ENCODE peak calls at places on chromosomes 5 and 9, in eight cellular contexts. One of them, this sample, is unnamed.

GRCh38 chr9:113056191-113057106 is at the start of gene ZFP37:
- DNase-seq in activated B cell treated with CpG ODN at 0.5 μM for 24 hours: peak; percentile 59
- DNase-seq in mesenteric fat pad: peak; percentile 95
- DNase-seq in activated CD8-positive, alpha-beta memory T cell treated with anti-CD3 and anti-CD28 coated beads for 24 hours: peak; percentile 89
- DNase-seq in stimulated activated CD4-positive, alpha-beta T cell treated with anti-CD3 and anti-CD28 coated beads, Interleukin-1b, Interleukin-23, amount 100 ng/mL, for 24 hours: peak; percentile 52
- DNase-seq in AG20443: peak; percentile 98
- DNase-seq in skeletal muscle cell: peak; percentile 79
- DNase-seq in SW 1271: no peak
- DNase-seq in this sample: peak; percentile 98

GRCh38 chr9:137350696-137351584 is 48.9 kb upstream of the NRARP start:
- DNase-seq in stimulated activated CD4-positive, alpha-beta T cell treated with anti-CD3 and anti-CD28 coated beads, Interleukin-1b, Interleukin-23, amount 100 ng/mL, for 24 hours: no peak
- DNase-seq in activated CD8-positive, alpha-beta memory T cell treated with anti-CD3 and anti-CD28 coated beads for 24 hours: peak; percentile 51
- DNase-seq in mesenteric fat pad: no peak
- DNase-seq in AG20443: peak; percentile 9
- DNase-seq in SW 1271: no peak
- DNase-seq in skeletal muscle cell: no peak
- DNase-seq in activated B cell treated with CpG ODN at 0.5 μM for 24 hours: no peak
- DNase-seq in this sample: no peak

GRCh38 chr9:1938135-1938534 is 77.0 kb upstream of the SMARCA2 start:
- DNase-seq in activated B cell treated with CpG ODN at 0.5 μM for 24 hours: no peak
- DNase-seq in mesenteric fat pad: no peak
- DNase-seq in stimulated activated CD4-positive, alpha-beta T cell treated with anti-CD3 and anti-CD28 coated beads, Interleukin-1b, Interleukin-23, amount 100 ng/mL, for 24 hours: no peak
- DNase-seq in SW 1271: no peak
- DNase-seq in skeletal muscle cell: no peak
- DNase-seq in AG20443: no peak
- DNase-seq in activated CD8-positive, alpha-beta memory T cell treated with anti-CD3 and anti-CD28 coated beads for 24 hours: no peak
- DNase-seq in this sample: no peak

GRCh38 chr5:26889810-26890209 is 148.6 kb downstream of the CDH9 start:
- DNase-seq in stimulated activated CD4-positive, alpha-beta T cell treated with anti-CD3 and anti-CD28 coated beads, Interleukin-1b, Interleukin-23, amount 100 ng/mL, for 24 hours: no peak
- DNase-seq in SW 1271: no peak
- DNase-seq in AG20443: no peak
- DNase-seq in skeletal muscle cell: no peak
- DNase-seq in activated CD8-positive, alpha-beta memory T cell treated with anti-CD3 and anti-CD28 coated beads for 24 hours: no peak
- DNase-seq in activated B cell treated with CpG ODN at 0.5 μM for 24 hours: no peak
- DNase-seq in mesenteric fat pad: no peak
- DNase-seq in this sample: no peak

GRCh38 chr9:116073826-116074225 is 79.8 kb upstream of the PAPPA start:
- DNase-seq in SW 1271: no peak
- DNase-seq in skeletal muscle cell: peak; percentile 83
- DNase-seq in mesenteric fat pad: no peak
- DNase-seq in activated CD8-positive, alpha-beta memory T cell treated with anti-CD3 and anti-CD28 coated beads for 24 hours: no peak
- DNase-seq in AG20443: peak; percentile 50
- DNase-seq in activated B cell treated with CpG ODN at 0.5 μM for 24 hours: no peak
- DNase-seq in stimulated activated CD4-positive, alpha-beta T cell treated with anti-CD3 and anti-CD28 coated beads, Interleukin-1b, Interleukin-23, amount 100 ng/mL, for 24 hours: no peak
- DNase-seq in this sample: peak; percentile 96

GRCh38 chr5:128062172-128062746 is 21.3 kb upstream of the SLC12A2 start:
- DNase-seq in mesenteric fat pad: no peak
- DNase-seq in AG20443: peak; percentile 60
- DNase-seq in activated B cell treated with CpG ODN at 0.5 μM for 24 hours: no peak
- DNase-seq in activated CD8-positive, alpha-beta memory T cell treated with anti-CD3 and anti-CD28 coated beads for 24 hours: no peak
- DNase-seq in skeletal muscle cell: no peak
- DNase-seq in stimulated activated CD4-positive, alpha-beta T cell treated with anti-CD3 and anti-CD28 coated beads, Interleukin-1b, Interleukin-23, amount 100 ng/mL, for 24 hours: no peak
- DNase-seq in SW 1271: peak; percentile 41
- DNase-seq in this sample: no peak

GRCh38 chr5:31921852-31922305 is 252.2 kb downstream of the GOLPH3 start:
- DNase-seq in stimulated activated CD4-positive, alpha-beta T cell treated with anti-CD3 and anti-CD28 coated beads, Interleukin-1b, Interleukin-23, amount 100 ng/mL, for 24 hours: no peak
- DNase-seq in activated B cell treated with CpG ODN at 0.5 μM for 24 hours: no peak
- DNase-seq in AG20443: no peak
- DNase-seq in SW 1271: no peak
- DNase-seq in mesenteric fat pad: no peak
- DNase-seq in activated CD8-positive, alpha-beta memory T cell treated with anti-CD3 and anti-CD28 coated beads for 24 hours: no peak
- DNase-seq in skeletal muscle cell: peak; percentile 66
- DNase-seq in this sample: peak; percentile 78

GRCh38 chr9:79220666-79221065 is 351.1 kb upstream of the TLE4 start:
- DNase-seq in stimulated activated CD4-positive, alpha-beta T cell treated with anti-CD3 and anti-CD28 coated beads, Interleukin-1b, Interleukin-23, amount 100 ng/mL, for 24 hours: no peak
- DNase-seq in skeletal muscle cell: no peak
- DNase-seq in AG20443: peak; percentile 23
- DNase-seq in activated B cell treated with CpG ODN at 0.5 μM for 24 hours: no peak
- DNase-seq in SW 1271: no peak
- DNase-seq in activated CD8-positive, alpha-beta memory T cell treated with anti-CD3 and anti-CD28 coated beads for 24 hours: no peak
- DNase-seq in mesenteric fat pad: no peak
- DNase-seq in this sample: no peak

GRCh38 chr9:134325096-134325812 is 1.0 kb upstream of the RXRA start:
- DNase-seq in SW 1271: no peak
- DNase-seq in AG20443: peak; percentile 69
- DNase-seq in activated B cell treated with CpG ODN at 0.5 μM for 24 hours: no peak
- DNase-seq in mesenteric fat pad: no peak
- DNase-seq in stimulated activated CD4-positive, alpha-beta T cell treated with anti-CD3 and anti-CD28 coated beads, Interleukin-1b, Interleukin-23, amount 100 ng/mL, for 24 hours: no peak
- DNase-seq in activated CD8-positive, alpha-beta memory T cell treated with anti-CD3 and anti-CD28 coated beads for 24 hours: peak; percentile 71
- DNase-seq in skeletal muscle cell: no peak
- DNase-seq in this sample: peak; percentile 68

GRCh38 chr5:20157089-20157488 is 169.1 kb upstream of the CDH18 start:
- DNase-seq in activated CD8-positive, alpha-beta memory T cell treated with anti-CD3 and anti-CD28 coated beads for 24 hours: no peak
- DNase-seq in stimulated activated CD4-positive, alpha-beta T cell treated with anti-CD3 and anti-CD28 coated beads, Interleukin-1b, Interleukin-23, amount 100 ng/mL, for 24 hours: no peak
- DNase-seq in AG20443: no peak
- DNase-seq in mesenteric fat pad: no peak
- DNase-seq in SW 1271: no peak
- DNase-seq in activated B cell treated with CpG ODN at 0.5 μM for 24 hours: no peak
- DNase-seq in skeletal muscle cell: no peak
- DNase-seq in this sample: no peak

GRCh38 chr9:95264954-95265615 is 52.4 kb downstream of the FANCC start:
- DNase-seq in skeletal muscle cell: no peak
- DNase-seq in activated B cell treated with CpG ODN at 0.5 μM for 24 hours: no peak
- DNase-seq in mesenteric fat pad: no peak
- DNase-seq in AG20443: peak; percentile 40
- DNase-seq in SW 1271: no peak
- DNase-seq in activated CD8-positive, alpha-beta memory T cell treated with anti-CD3 and anti-CD28 coated beads for 24 hours: no peak
- DNase-seq in stimulated activated CD4-positive, alpha-beta T cell treated with anti-CD3 and anti-CD28 coated beads, Interleukin-1b, Interleukin-23, amount 100 ng/mL, for 24 hours: no peak
- DNase-seq in this sample: peak; percentile 19

GRCh38 chr5:114243281-114243982 is 118.4 kb upstream of the KCNN2 start:
- DNase-seq in activated B cell treated with CpG ODN at 0.5 μM for 24 hours: no peak
- DNase-seq in skeletal muscle cell: peak; percentile 29
- DNase-seq in stimulated activated CD4-positive, alpha-beta T cell treated with anti-CD3 and anti-CD28 coated beads, Interleukin-1b, Interleukin-23, amount 100 ng/mL, for 24 hours: no peak
- DNase-seq in SW 1271: no peak
- DNase-seq in AG20443: no peak
- DNase-seq in mesenteric fat pad: no peak
- DNase-seq in activated CD8-positive, alpha-beta memory T cell treated with anti-CD3 and anti-CD28 coated beads for 24 hours: no peak
- DNase-seq in this sample: peak; percentile 30

GRCh38 chr5:14201325-14202061 is 58.4 kb downstream of the TRIO start:
- DNase-seq in stimulated activated CD4-positive, alpha-beta T cell treated with anti-CD3 and anti-CD28 coated beads, Interleukin-1b, Interleukin-23, amount 100 ng/mL, for 24 hours: no peak
- DNase-seq in activated B cell treated with CpG ODN at 0.5 μM for 24 hours: no peak
- DNase-seq in skeletal muscle cell: no peak
- DNase-seq in AG20443: no peak
- DNase-seq in activated CD8-positive, alpha-beta memory T cell treated with anti-CD3 and anti-CD28 coated beads for 24 hours: no peak
- DNase-seq in SW 1271: no peak
- DNase-seq in mesenteric fat pad: no peak
- DNase-seq in this sample: no peak

GRCh38 chr5:1101991-1102713 is 9.7 kb downstream of the SLC12A7 start:
- DNase-seq in activated CD8-positive, alpha-beta memory T cell treated with anti-CD3 and anti-CD28 coated beads for 24 hours: peak; percentile 70
- DNase-seq in SW 1271: no peak
- DNase-seq in activated B cell treated with CpG ODN at 0.5 μM for 24 hours: no peak
- DNase-seq in AG20443: no peak
- DNase-seq in skeletal muscle cell: no peak
- DNase-seq in mesenteric fat pad: no peak
- DNase-seq in stimulated activated CD4-positive, alpha-beta T cell treated with anti-CD3 and anti-CD28 coated beads, Interleukin-1b, Interleukin-23, amount 100 ng/mL, for 24 hours: no peak
- DNase-seq in this sample: no peak

GRCh38 chr9:6305954-6306563 is 22.1 kb upstream of the TPD52L3 start:
- DNase-seq in SW 1271: peak; percentile 26
- DNase-seq in skeletal muscle cell: no peak
- DNase-seq in activated B cell treated with CpG ODN at 0.5 μM for 24 hours: no peak
- DNase-seq in mesenteric fat pad: no peak
- DNase-seq in activated CD8-positive, alpha-beta memory T cell treated with anti-CD3 and anti-CD28 coated beads for 24 hours: no peak
- DNase-seq in AG20443: peak; percentile 53
- DNase-seq in stimulated activated CD4-positive, alpha-beta T cell treated with anti-CD3 and anti-CD28 coated beads, Interleukin-1b, Interleukin-23, amount 100 ng/mL, for 24 hours: no peak
- DNase-seq in this sample: peak; percentile 11

GRCh38 chr5:40606077-40606765 is 73.5 kb upstream of the PTGER4 start:
- DNase-seq in activated B cell treated with CpG ODN at 0.5 μM for 24 hours: no peak
- DNase-seq in mesenteric fat pad: no peak
- DNase-seq in skeletal muscle cell: no peak
- DNase-seq in stimulated activated CD4-positive, alpha-beta T cell treated with anti-CD3 and anti-CD28 coated beads, Interleukin-1b, Interleukin-23, amount 100 ng/mL, for 24 hours: no peak
- DNase-seq in AG20443: no peak
- DNase-seq in activated CD8-positive, alpha-beta memory T cell treated with anti-CD3 and anti-CD28 coated beads for 24 hours: no peak
- DNase-seq in SW 1271: no peak
- DNase-seq in this sample: no peak

GRCh38 chr5:74648835-74649286 is 8.3 kb upstream of the ENC1 start:
- DNase-seq in SW 1271: peak; percentile 77
- DNase-seq in activated B cell treated with CpG ODN at 0.5 μM for 24 hours: no peak
- DNase-seq in mesenteric fat pad: no peak
- DNase-seq in AG20443: peak; percentile 79
- DNase-seq in activated CD8-positive, alpha-beta memory T cell treated with anti-CD3 and anti-CD28 coated beads for 24 hours: no peak
- DNase-seq in stimulated activated CD4-positive, alpha-beta T cell treated with anti-CD3 and anti-CD28 coated beads, Interleukin-1b, Interleukin-23, amount 100 ng/mL, for 24 hours: no peak
- DNase-seq in skeletal muscle cell: no peak
- DNase-seq in this sample: peak; percentile 63

GRCh38 chr5:149206524-149207141 is 65.0 kb upstream of the AFAP1L1 start:
- DNase-seq in SW 1271: no peak
- DNase-seq in mesenteric fat pad: no peak
- DNase-seq in AG20443: no peak
- DNase-seq in activated B cell treated with CpG ODN at 0.5 μM for 24 hours: no peak
- DNase-seq in activated CD8-positive, alpha-beta memory T cell treated with anti-CD3 and anti-CD28 coated beads for 24 hours: no peak
- DNase-seq in skeletal muscle cell: no peak
- DNase-seq in stimulated activated CD4-positive, alpha-beta T cell treated with anti-CD3 and anti-CD28 coated beads, Interleukin-1b, Interleukin-23, amount 100 ng/mL, for 24 hours: no peak
- DNase-seq in this sample: no peak

GRCh38 chr5:72265032-72265903 is 54.8 kb downstream of the MRPS27 start:
- DNase-seq in SW 1271: no peak
- DNase-seq in skeletal muscle cell: no peak
- DNase-seq in stimulated activated CD4-positive, alpha-beta T cell treated with anti-CD3 and anti-CD28 coated beads, Interleukin-1b, Interleukin-23, amount 100 ng/mL, for 24 hours: no peak
- DNase-seq in activated B cell treated with CpG ODN at 0.5 μM for 24 hours: no peak
- DNase-seq in AG20443: no peak
- DNase-seq in activated CD8-positive, alpha-beta memory T cell treated with anti-CD3 and anti-CD28 coated beads for 24 hours: no peak
- DNase-seq in mesenteric fat pad: no peak
- DNase-seq in this sample: no peak